ENCODE peak calls at places on chromosomes 5 and 9, in ten cellular contexts. I is lower lobe of right lung, F is lung, X is Peyer's patch, U is psoas muscle, D is PC-3, S is fibroblast of lung, M is ovary, T is GM23248, B is colonic mucosa. V is an unnamed sample. For H3K4me1, the result is how much of the 10 kb centered on the place peaks cover.

GRCh38 chr5:172775326-172776234 is 4.6 kb upstream of the DUSP1 start:
- DNase-seq in I (peak), F (peak), X (peak), U (peak), D (peak), S (peak), M (no peak), T (peak), B (peak), V (no peak)

GRCh38 chr5:102600964-102601363 is 102.2 kb upstream of the SLCO6A1 start:
- DNase-seq in I (no peak), F (no peak), X (no peak), U (no peak), D (peak), S (peak), M (no peak), T (peak), B (no peak), V (no peak)

GRCh38 chr5:141826674-141827073 is 51.5 kb downstream of the PCDH1 start:
- DNase-seq in I (no peak), F (no peak), X (no peak), U (no peak), D (no peak), S (no peak), M (no peak), T (peak), B (no peak), V (no peak)

GRCh38 chr9:113584728-113585442 is 121.4 kb downstream of the RGS3 start:
- DNase-seq in I (no peak), F (no peak), X (no peak), U (no peak), D (no peak), S (no peak), M (no peak), T (no peak), B (no peak), V (no peak)

GRCh38 chr9:38333047-38333446 is 59.5 kb upstream of the ALDH1B1 start:
- DNase-seq in I (no peak), F (no peak), X (no peak), U (no peak), D (no peak), S (no peak), M (no peak), T (peak), B (no peak), V (no peak)

GRCh38 chr5:176626876-176627236 is 3.5 kb downstream of the SNCB start:
- DNase-seq in I (no peak), F (no peak), X (no peak), U (no peak), D (no peak), S (no peak), M (no peak), T (no peak), B (no peak), V (no peak)

GRCh38 chr9:133981958-133982681 is 10.0 kb downstream of the VAV2 start:
- DNase-seq in I (peak), F (no peak), X (no peak), U (no peak), D (no peak), S (no peak), M (no peak), T (no peak), B (no peak), V (no peak)

GRCh38 chr5:141430332-141431113 is at the start of gene PCDHGA12:
- DNase-seq in I (no peak), F (no peak), X (no peak), U (peak), D (no peak), S (peak), M (peak), T (peak), B (no peak), V (no peak)

GRCh38 chr5:141762790-141763368 is 80.8 kb upstream of the ARAP3 start:
- DNase-seq in I (no peak), F (no peak), X (no peak), U (no peak), D (no peak), S (no peak), M (no peak), T (peak), B (no peak), V (no peak)

GRCh38 chr5:88702328-88702727 is 180.7 kb downstream of the MEF2C start:
- DNase-seq in I (no peak), F (no peak), X (no peak), U (no peak), D (no peak), S (no peak), M (no peak), T (no peak), B (no peak), V (no peak)

GRCh38 chr5:157345485-157345884 is 79.6 kb downstream of the CYFIP2 start:
- DNase-seq in I (no peak), F (no peak), X (no peak), U (no peak), D (no peak), S (no peak), M (no peak), T (no peak), B (no peak), V (no peak)

GRCh38 chr9:135609366-135609955 is 29.9 kb downstream of the GLT6D1 start:
- DNase-seq in I (no peak), F (no peak), X (peak), U (no peak), D (no peak), S (no peak), M (no peak), T (no peak), B (no peak), V (no peak)

GRCh38 chr5:168656633-168657032 is 77.5 kb upstream of the PANK3 start:
- DNase-seq in I (no peak), F (no peak), X (no peak), U (no peak), D (peak), S (peak), M (no peak), T (peak), B (no peak), V (no peak)

GRCh38 chr9:104028827-104029226 is 65.3 kb upstream of the SMC2 start:
- DNase-seq in I (no peak), F (no peak), X (no peak), U (no peak), D (no peak), S (no peak), M (no peak), T (no peak), B (no peak), V (no peak)

GRCh38 chr9:129752915-129753724 is at the start of gene PTGES:
- DNase-seq in I (peak), F (peak), X (peak), U (peak), D (peak), S (peak), M (peak), T (peak), B (peak), V (no peak)

GRCh38 chr9:136703231-136703870 is 9.0 kb upstream of the DIPK1B start:
- DNase-seq in I (no peak), F (no peak), X (no peak), U (no peak), D (no peak), S (no peak), M (no peak), T (no peak), B (no peak), V (no peak)

GRCh38 chr5:79464695-79465332 is 49.1 kb downstream of the HOMER1 start:
- DNase-seq in I (no peak), F (no peak), X (no peak), U (no peak), D (peak), S (peak), M (no peak), T (peak), B (no peak), V (no peak)

GRCh38 chr5:116645627-116646026 is 71.0 kb upstream of the SEMA6A start:
- DNase-seq in I (no peak), F (no peak), X (no peak), U (no peak), D (no peak), S (no peak), M (no peak), T (no peak), B (no peak), V (no peak)

GRCh38 chr5:101605700-101606099 is 690.4 kb downstream of the SLCO4C1 start:
- DNase-seq in I (no peak), F (no peak), X (no peak), U (no peak), D (no peak), S (no peak), M (no peak), T (no peak), B (no peak), V (no peak)

GRCh38 chr9:14616188-14616982 is 76.8 kb downstream of the ZDHHC21 start:
- DNase-seq in I (no peak), F (no peak), X (no peak), U (no peak), D (peak), S (peak), M (no peak), T (peak), B (no peak), V (peak)

GRCh38 chr9:124674651-124675050 is 96.5 kb downstream of the NR6A1 start:
- DNase-seq in I (no peak), F (no peak), X (no peak), U (no peak), D (no peak), S (no peak), M (no peak), T (no peak), B (no peak), V (no peak)

GRCh38 chr9:72476617-72477375 is 44.6 kb upstream of the TMC1 start:
- DNase-seq in I (no peak), F (no peak), X (peak), U (no peak), D (peak), S (peak), M (no peak), T (peak), B (peak), V (no peak)

GRCh38 chr9:133979124-133979920 is 12.8 kb downstream of the VAV2 start:
- DNase-seq in I (peak), F (no peak), X (peak), U (peak), D (no peak), S (peak), M (no peak), T (peak), B (no peak), V (no peak)

GRCh38 chr9:79667716-79668458 is 96.1 kb downstream of the TLE4 start:
- DNase-seq in I (no peak), F (no peak), X (no peak), U (no peak), D (peak), S (no peak), M (no peak), T (no peak), B (no peak), V (no peak)

GRCh38 chr5:135458921-135459331 is 6.8 kb upstream of the TIFAB start:
- DNase-seq in I (peak), F (peak), X (peak), U (no peak), D (peak), S (peak), M (peak), T (peak), B (peak), V (no peak)

GRCh38 chr9:121360975-121361374 is 9.1 kb downstream of the STOM start:
- DNase-seq in I (no peak), F (no peak), X (no peak), U (no peak), D (peak), S (peak), M (no peak), T (peak), B (no peak), V (no peak)
- H3K4me1 ChIP-seq in I (half or more), F (under half), X (under half), U (half or more), D (under half), S (under half), M (under half), T (half or more), B (under half), V (under half)

GRCh38 chr5:83972909-83973308 is 252.3 kb upstream of the HAPLN1 start:
- DNase-seq in I (no peak), F (no peak), X (no peak), U (no peak), D (no peak), S (no peak), M (no peak), T (no peak), B (no peak), V (no peak)
- H3K4me1 ChIP-seq in I (under half), F (under half), X (under half), U (under half), D (under half), S (under half), M (under half), T (under half), B (under half), V (under half)

GRCh38 chr5:137995077-137995746 is 37.7 kb downstream of the FAM13B start:
- DNase-seq in I (no peak), F (no peak), X (no peak), U (no peak), D (peak), S (peak), M (no peak), T (peak), B (no peak), V (no peak)
- H3K4me1 ChIP-seq in I (under half), F (under half), X (under half), U (under half), D (under half), S (under half), M (under half), T (under half), B (under half), V (under half)

DNA sequence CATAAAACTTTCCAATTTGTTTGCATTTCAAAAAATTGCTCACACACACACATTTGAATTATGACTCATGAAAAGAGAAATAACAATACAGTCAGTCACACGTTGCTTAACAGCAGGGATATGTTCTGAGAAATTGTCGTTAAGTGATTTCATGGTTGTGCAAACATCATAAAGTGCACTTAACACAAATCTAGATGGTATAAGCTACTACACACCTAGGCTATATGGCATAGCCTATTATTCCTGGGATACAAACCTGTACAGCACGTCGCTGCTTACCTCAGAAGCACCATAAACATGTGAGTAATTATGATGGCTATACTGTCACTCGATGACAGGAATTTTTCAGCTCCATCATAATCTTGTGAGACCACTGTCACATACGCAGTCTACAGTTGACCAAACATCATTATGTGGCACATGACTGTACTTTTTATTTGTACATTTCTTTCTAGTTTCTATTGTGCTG is 378.2 kb downstream of the ACTL7B start:
- DNase-seq in I (no peak), F (no peak), X (peak), U (no peak), D (peak), S (peak), M (no peak), T (peak), B (peak), V (no peak)
- H3K4me1 ChIP-seq in I (under half), F (under half), X (under half), U (half or more), D (half or more), S (under half), M (under half), T (half or more), B (under half), V (under half)

DNA sequence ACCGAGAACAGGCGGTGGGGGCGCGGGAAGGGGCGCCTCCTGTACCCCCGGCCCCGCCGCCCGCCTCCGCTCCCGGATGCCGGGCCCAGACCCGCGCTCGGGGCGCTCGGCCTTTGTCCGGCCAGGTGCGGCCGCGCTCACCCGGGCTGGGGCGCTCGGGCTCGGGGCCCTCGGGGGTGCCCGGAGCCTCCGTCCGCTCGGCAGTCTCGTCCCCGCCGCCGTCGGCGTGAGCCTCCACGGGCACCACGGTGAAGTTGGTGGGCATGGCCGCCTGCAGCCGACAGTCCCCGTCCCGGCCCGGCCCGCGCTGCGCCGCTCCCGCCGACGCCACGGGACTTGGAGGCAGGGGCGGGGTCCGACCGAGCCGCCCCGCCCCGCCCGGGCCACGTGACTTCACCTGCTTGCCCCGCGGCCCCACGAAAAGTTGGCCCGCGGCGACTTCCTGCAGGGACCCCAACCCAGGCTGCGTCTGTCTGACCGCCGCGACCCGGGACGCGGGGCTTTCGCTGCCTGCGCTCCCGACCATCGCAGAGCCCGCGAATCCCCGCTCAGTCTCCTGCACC is at the start of gene SLC12A7:
- DNase-seq in I (peak), F (peak), X (peak), U (peak), D (peak), S (no peak), M (peak), T (peak), B (peak), V (no peak)
- H3K4me1 ChIP-seq in I (under half), F (under half), X (under half), U (under half), D (under half), S (under half), M (under half), T (under half), B (under half), V (under half)

V was measured in NT2/D1.